ENCODE peak calls at places on chromosomes 5 and 9, in four cellular contexts. One of them, this sample, is unnamed.

GRCh38 chr5:168611163-168611562 is 32.0 kb upstream of the PANK3 start:
- DNase-seq in memory B cell: no peak
- DNase-seq in activated CD4-positive, alpha-beta T cell treated with anti-CD3 and anti-CD28 coated beads, Interleukin-2, amount 50 U/mL, for 1 hour: no peak
- DNase-seq in stimulated activated naive CD8-positive, alpha-beta T cell treated with anti-CD3 and anti-CD28 coated beads, Interleukin-15, Interleukin-2, amounts not matched to agents 100 U/mL and 50 U/mL, for 24 hours: no peak
- DNase-seq in this sample: no peak

GRCh38 chr9:27836661-27837401 is 263.6 kb upstream of the C9orf72 start:
- DNase-seq in memory B cell: no peak
- DNase-seq in activated CD4-positive, alpha-beta T cell treated with anti-CD3 and anti-CD28 coated beads, Interleukin-2, amount 50 U/mL, for 1 hour: no peak
- DNase-seq in stimulated activated naive CD8-positive, alpha-beta T cell treated with anti-CD3 and anti-CD28 coated beads, Interleukin-15, Interleukin-2, amounts not matched to agents 100 U/mL and 50 U/mL, for 24 hours: no peak
- DNase-seq in this sample: no peak

GRCh38 chr5:135243194-135244191 is 155.5 kb downstream of the MACROH2A1 start:
- DNase-seq in memory B cell: no peak
- DNase-seq in activated CD4-positive, alpha-beta T cell treated with anti-CD3 and anti-CD28 coated beads, Interleukin-2, amount 50 U/mL, for 1 hour: no peak
- DNase-seq in stimulated activated naive CD8-positive, alpha-beta T cell treated with anti-CD3 and anti-CD28 coated beads, Interleukin-15, Interleukin-2, amounts not matched to agents 100 U/mL and 50 U/mL, for 24 hours: no peak
- DNase-seq in this sample: no peak

GRCh38 chr5:139648205-139649081 is at the start of gene CXXC5:
- DNase-seq in memory B cell: peak
- DNase-seq in activated CD4-positive, alpha-beta T cell treated with anti-CD3 and anti-CD28 coated beads, Interleukin-2, amount 50 U/mL, for 1 hour: peak
- DNase-seq in stimulated activated naive CD8-positive, alpha-beta T cell treated with anti-CD3 and anti-CD28 coated beads, Interleukin-15, Interleukin-2, amounts not matched to agents 100 U/mL and 50 U/mL, for 24 hours: peak
- DNase-seq in this sample: no peak

GRCh38 chr5:17105744-17106450 is 111.5 kb upstream of the BASP1 start:
- DNase-seq in memory B cell: no peak
- DNase-seq in activated CD4-positive, alpha-beta T cell treated with anti-CD3 and anti-CD28 coated beads, Interleukin-2, amount 50 U/mL, for 1 hour: no peak
- DNase-seq in stimulated activated naive CD8-positive, alpha-beta T cell treated with anti-CD3 and anti-CD28 coated beads, Interleukin-15, Interleukin-2, amounts not matched to agents 100 U/mL and 50 U/mL, for 24 hours: no peak
- DNase-seq in this sample: no peak

GRCh38 chr9:1362845-1363244 is 312.7 kb downstream of the DMRT2 start:
- DNase-seq in memory B cell: no peak
- DNase-seq in activated CD4-positive, alpha-beta T cell treated with anti-CD3 and anti-CD28 coated beads, Interleukin-2, amount 50 U/mL, for 1 hour: no peak
- DNase-seq in stimulated activated naive CD8-positive, alpha-beta T cell treated with anti-CD3 and anti-CD28 coated beads, Interleukin-15, Interleukin-2, amounts not matched to agents 100 U/mL and 50 U/mL, for 24 hours: no peak
- DNase-seq in this sample: no peak

GRCh38 chr9:124255222-124255621 is 2.5 kb upstream of the NEK6 start:
- DNase-seq in memory B cell: no peak
- DNase-seq in activated CD4-positive, alpha-beta T cell treated with anti-CD3 and anti-CD28 coated beads, Interleukin-2, amount 50 U/mL, for 1 hour: no peak
- DNase-seq in stimulated activated naive CD8-positive, alpha-beta T cell treated with anti-CD3 and anti-CD28 coated beads, Interleukin-15, Interleukin-2, amounts not matched to agents 100 U/mL and 50 U/mL, for 24 hours: no peak
- DNase-seq in this sample: no peak

GRCh38 chr5:176870110-176870591 is 29.0 kb downstream of the HK3 start:
- DNase-seq in memory B cell: no peak
- DNase-seq in activated CD4-positive, alpha-beta T cell treated with anti-CD3 and anti-CD28 coated beads, Interleukin-2, amount 50 U/mL, for 1 hour: no peak
- DNase-seq in stimulated activated naive CD8-positive, alpha-beta T cell treated with anti-CD3 and anti-CD28 coated beads, Interleukin-15, Interleukin-2, amounts not matched to agents 100 U/mL and 50 U/mL, for 24 hours: no peak
- DNase-seq in this sample: no peak

GRCh38 chr9:4826417-4827166 is 33.8 kb downstream of the RCL1 start:
- DNase-seq in memory B cell: no peak
- DNase-seq in activated CD4-positive, alpha-beta T cell treated with anti-CD3 and anti-CD28 coated beads, Interleukin-2, amount 50 U/mL, for 1 hour: no peak
- DNase-seq in stimulated activated naive CD8-positive, alpha-beta T cell treated with anti-CD3 and anti-CD28 coated beads, Interleukin-15, Interleukin-2, amounts not matched to agents 100 U/mL and 50 U/mL, for 24 hours: no peak
- DNase-seq in this sample: no peak

GRCh38 chr5:86909461-86909881 is 291.7 kb downstream of the COX7C start:
- DNase-seq in memory B cell: no peak
- DNase-seq in activated CD4-positive, alpha-beta T cell treated with anti-CD3 and anti-CD28 coated beads, Interleukin-2, amount 50 U/mL, for 1 hour: no peak
- DNase-seq in stimulated activated naive CD8-positive, alpha-beta T cell treated with anti-CD3 and anti-CD28 coated beads, Interleukin-15, Interleukin-2, amounts not matched to agents 100 U/mL and 50 U/mL, for 24 hours: no peak
- DNase-seq in this sample: peak

GRCh38 chr5:54309751-54310432 is 481 bp downstream of the ARL15 start:
- DNase-seq in memory B cell: no peak
- DNase-seq in activated CD4-positive, alpha-beta T cell treated with anti-CD3 and anti-CD28 coated beads, Interleukin-2, amount 50 U/mL, for 1 hour: peak
- DNase-seq in stimulated activated naive CD8-positive, alpha-beta T cell treated with anti-CD3 and anti-CD28 coated beads, Interleukin-15, Interleukin-2, amounts not matched to agents 100 U/mL and 50 U/mL, for 24 hours: peak
- DNase-seq in this sample: no peak

GRCh38 chr5:133356386-133357331 is 255.7 kb downstream of the FSTL4 start:
- DNase-seq in memory B cell: no peak
- DNase-seq in activated CD4-positive, alpha-beta T cell treated with anti-CD3 and anti-CD28 coated beads, Interleukin-2, amount 50 U/mL, for 1 hour: no peak
- DNase-seq in stimulated activated naive CD8-positive, alpha-beta T cell treated with anti-CD3 and anti-CD28 coated beads, Interleukin-15, Interleukin-2, amounts not matched to agents 100 U/mL and 50 U/mL, for 24 hours: no peak
- DNase-seq in this sample: no peak

GRCh38 chr9:87119328-87119881 is 172.1 kb upstream of the GAS1 start:
- DNase-seq in memory B cell: no peak
- DNase-seq in activated CD4-positive, alpha-beta T cell treated with anti-CD3 and anti-CD28 coated beads, Interleukin-2, amount 50 U/mL, for 1 hour: no peak
- DNase-seq in stimulated activated naive CD8-positive, alpha-beta T cell treated with anti-CD3 and anti-CD28 coated beads, Interleukin-15, Interleukin-2, amounts not matched to agents 100 U/mL and 50 U/mL, for 24 hours: no peak
- DNase-seq in this sample: no peak

GRCh38 chr5:111511174-111512025 is 935 bp downstream of the STARD4 start:
- DNase-seq in memory B cell: no peak
- DNase-seq in activated CD4-positive, alpha-beta T cell treated with anti-CD3 and anti-CD28 coated beads, Interleukin-2, amount 50 U/mL, for 1 hour: no peak
- DNase-seq in stimulated activated naive CD8-positive, alpha-beta T cell treated with anti-CD3 and anti-CD28 coated beads, Interleukin-15, Interleukin-2, amounts not matched to agents 100 U/mL and 50 U/mL, for 24 hours: peak
- DNase-seq in this sample: no peak

GRCh38 chr5:97538916-97539315 is 355.9 kb upstream of the RIOK2 start:
- DNase-seq in memory B cell: no peak
- DNase-seq in activated CD4-positive, alpha-beta T cell treated with anti-CD3 and anti-CD28 coated beads, Interleukin-2, amount 50 U/mL, for 1 hour: no peak
- DNase-seq in stimulated activated naive CD8-positive, alpha-beta T cell treated with anti-CD3 and anti-CD28 coated beads, Interleukin-15, Interleukin-2, amounts not matched to agents 100 U/mL and 50 U/mL, for 24 hours: no peak
- DNase-seq in this sample: no peak

GRCh38 chr5:158814521-158814920 is 285.2 kb downstream of the EBF1 start:
- DNase-seq in memory B cell: no peak
- DNase-seq in activated CD4-positive, alpha-beta T cell treated with anti-CD3 and anti-CD28 coated beads, Interleukin-2, amount 50 U/mL, for 1 hour: no peak
- DNase-seq in stimulated activated naive CD8-positive, alpha-beta T cell treated with anti-CD3 and anti-CD28 coated beads, Interleukin-15, Interleukin-2, amounts not matched to agents 100 U/mL and 50 U/mL, for 24 hours: no peak
- DNase-seq in this sample: no peak

GRCh38 chr9:79611091-79611614 is 39.4 kb downstream of the TLE4 start:
- DNase-seq in memory B cell: no peak
- DNase-seq in activated CD4-positive, alpha-beta T cell treated with anti-CD3 and anti-CD28 coated beads, Interleukin-2, amount 50 U/mL, for 1 hour: no peak
- DNase-seq in stimulated activated naive CD8-positive, alpha-beta T cell treated with anti-CD3 and anti-CD28 coated beads, Interleukin-15, Interleukin-2, amounts not matched to agents 100 U/mL and 50 U/mL, for 24 hours: no peak
- DNase-seq in this sample: no peak

GRCh38 chr9:108515856-108516255 is 339.9 kb downstream of the ACTL7B start:
- DNase-seq in memory B cell: no peak
- DNase-seq in activated CD4-positive, alpha-beta T cell treated with anti-CD3 and anti-CD28 coated beads, Interleukin-2, amount 50 U/mL, for 1 hour: no peak
- DNase-seq in stimulated activated naive CD8-positive, alpha-beta T cell treated with anti-CD3 and anti-CD28 coated beads, Interleukin-15, Interleukin-2, amounts not matched to agents 100 U/mL and 50 U/mL, for 24 hours: no peak
- DNase-seq in this sample: no peak

GRCh38 chr5:73022480-73023169 is 66.8 kb downstream of the FCHO2 start:
- DNase-seq in memory B cell: no peak
- DNase-seq in activated CD4-positive, alpha-beta T cell treated with anti-CD3 and anti-CD28 coated beads, Interleukin-2, amount 50 U/mL, for 1 hour: no peak
- DNase-seq in stimulated activated naive CD8-positive, alpha-beta T cell treated with anti-CD3 and anti-CD28 coated beads, Interleukin-15, Interleukin-2, amounts not matched to agents 100 U/mL and 50 U/mL, for 24 hours: no peak
- DNase-seq in this sample: no peak

GRCh38 chr5:95555553-95555952 is 652 bp downstream of the ARSK start:
- DNase-seq in memory B cell: no peak
- DNase-seq in activated CD4-positive, alpha-beta T cell treated with anti-CD3 and anti-CD28 coated beads, Interleukin-2, amount 50 U/mL, for 1 hour: no peak
- DNase-seq in stimulated activated naive CD8-positive, alpha-beta T cell treated with anti-CD3 and anti-CD28 coated beads, Interleukin-15, Interleukin-2, amounts not matched to agents 100 U/mL and 50 U/mL, for 24 hours: no peak
- DNase-seq in this sample: no peak

GRCh38 chr9:115374724-115375268 is 256.8 kb upstream of the TNC start:
- DNase-seq in memory B cell: no peak
- DNase-seq in activated CD4-positive, alpha-beta T cell treated with anti-CD3 and anti-CD28 coated beads, Interleukin-2, amount 50 U/mL, for 1 hour: no peak
- DNase-seq in stimulated activated naive CD8-positive, alpha-beta T cell treated with anti-CD3 and anti-CD28 coated beads, Interleukin-15, Interleukin-2, amounts not matched to agents 100 U/mL and 50 U/mL, for 24 hours: no peak
- DNase-seq in this sample: no peak

GRCh38 chr9:123453904-123454321 is 97.9 kb downstream of the CRB2 start:
- DNase-seq in memory B cell: no peak
- DNase-seq in activated CD4-positive, alpha-beta T cell treated with anti-CD3 and anti-CD28 coated beads, Interleukin-2, amount 50 U/mL, for 1 hour: no peak
- DNase-seq in stimulated activated naive CD8-positive, alpha-beta T cell treated with anti-CD3 and anti-CD28 coated beads, Interleukin-15, Interleukin-2, amounts not matched to agents 100 U/mL and 50 U/mL, for 24 hours: no peak
- DNase-seq in this sample: no peak

GRCh38 chr5:155189981-155190380 is 176.4 kb downstream of the KIF4B start:
- DNase-seq in memory B cell: no peak
- DNase-seq in activated CD4-positive, alpha-beta T cell treated with anti-CD3 and anti-CD28 coated beads, Interleukin-2, amount 50 U/mL, for 1 hour: no peak
- DNase-seq in stimulated activated naive CD8-positive, alpha-beta T cell treated with anti-CD3 and anti-CD28 coated beads, Interleukin-15, Interleukin-2, amounts not matched to agents 100 U/mL and 50 U/mL, for 24 hours: no peak
- DNase-seq in this sample: peak

GRCh38 chr9:137407590-137408300 is 15.2 kb downstream of the EXD3 start:
- DNase-seq in memory B cell: no peak
- DNase-seq in activated CD4-positive, alpha-beta T cell treated with anti-CD3 and anti-CD28 coated beads, Interleukin-2, amount 50 U/mL, for 1 hour: no peak
- DNase-seq in stimulated activated naive CD8-positive, alpha-beta T cell treated with anti-CD3 and anti-CD28 coated beads, Interleukin-15, Interleukin-2, amounts not matched to agents 100 U/mL and 50 U/mL, for 24 hours: no peak
- DNase-seq in this sample: no peak

GRCh38 chr5:103840600-103840999 is 278.0 kb upstream of the NUDT12 start:
- DNase-seq in memory B cell: no peak
- DNase-seq in activated CD4-positive, alpha-beta T cell treated with anti-CD3 and anti-CD28 coated beads, Interleukin-2, amount 50 U/mL, for 1 hour: no peak
- DNase-seq in stimulated activated naive CD8-positive, alpha-beta T cell treated with anti-CD3 and anti-CD28 coated beads, Interleukin-15, Interleukin-2, amounts not matched to agents 100 U/mL and 50 U/mL, for 24 hours: no peak
- DNase-seq in this sample: no peak

GRCh38 chr5:57221049-57221568 is 47.2 kb downstream of the GPBP1 start:
- DNase-seq in memory B cell: peak
- DNase-seq in activated CD4-positive, alpha-beta T cell treated with anti-CD3 and anti-CD28 coated beads, Interleukin-2, amount 50 U/mL, for 1 hour: no peak
- DNase-seq in stimulated activated naive CD8-positive, alpha-beta T cell treated with anti-CD3 and anti-CD28 coated beads, Interleukin-15, Interleukin-2, amounts not matched to agents 100 U/mL and 50 U/mL, for 24 hours: no peak
- DNase-seq in this sample: no peak

GRCh38 chr5:73201547-73202513 is 28.8 kb downstream of the TMEM174 start:
- DNase-seq in memory B cell: peak
- DNase-seq in activated CD4-positive, alpha-beta T cell treated with anti-CD3 and anti-CD28 coated beads, Interleukin-2, amount 50 U/mL, for 1 hour: peak
- DNase-seq in stimulated activated naive CD8-positive, alpha-beta T cell treated with anti-CD3 and anti-CD28 coated beads, Interleukin-15, Interleukin-2, amounts not matched to agents 100 U/mL and 50 U/mL, for 24 hours: peak
- DNase-seq in this sample: peak

GRCh38 chr9:127921592-127922120 is 4.8 kb upstream of the ST6GALNAC4 start:
- DNase-seq in memory B cell: peak
- DNase-seq in activated CD4-positive, alpha-beta T cell treated with anti-CD3 and anti-CD28 coated beads, Interleukin-2, amount 50 U/mL, for 1 hour: peak
- DNase-seq in stimulated activated naive CD8-positive, alpha-beta T cell treated with anti-CD3 and anti-CD28 coated beads, Interleukin-15, Interleukin-2, amounts not matched to agents 100 U/mL and 50 U/mL, for 24 hours: peak
- DNase-seq in this sample: no peak

GRCh38 chr5:89595065-89595464 is 712.1 kb upstream of the MEF2C start:
- DNase-seq in memory B cell: no peak
- DNase-seq in activated CD4-positive, alpha-beta T cell treated with anti-CD3 and anti-CD28 coated beads, Interleukin-2, amount 50 U/mL, for 1 hour: no peak
- DNase-seq in stimulated activated naive CD8-positive, alpha-beta T cell treated with anti-CD3 and anti-CD28 coated beads, Interleukin-15, Interleukin-2, amounts not matched to agents 100 U/mL and 50 U/mL, for 24 hours: no peak
- DNase-seq in this sample: no peak

GRCh38 chr5:173452506-173452905 is 124.3 kb upstream of the STC2 start:
- DNase-seq in memory B cell: no peak
- DNase-seq in activated CD4-positive, alpha-beta T cell treated with anti-CD3 and anti-CD28 coated beads, Interleukin-2, amount 50 U/mL, for 1 hour: no peak
- DNase-seq in stimulated activated naive CD8-positive, alpha-beta T cell treated with anti-CD3 and anti-CD28 coated beads, Interleukin-15, Interleukin-2, amounts not matched to agents 100 U/mL and 50 U/mL, for 24 hours: no peak
- DNase-seq in this sample: no peak

GRCh38 chr9:134662143-134662876 is 20.7 kb downstream of the COL5A1 start:
- DNase-seq in memory B cell: no peak
- DNase-seq in activated CD4-positive, alpha-beta T cell treated with anti-CD3 and anti-CD28 coated beads, Interleukin-2, amount 50 U/mL, for 1 hour: no peak
- DNase-seq in stimulated activated naive CD8-positive, alpha-beta T cell treated with anti-CD3 and anti-CD28 coated beads, Interleukin-15, Interleukin-2, amounts not matched to agents 100 U/mL and 50 U/mL, for 24 hours: no peak
- DNase-seq in this sample: no peak

GRCh38 chr9:79574716-79575242 is 3.0 kb downstream of the TLE4 start:
- DNase-seq in memory B cell: no peak
- DNase-seq in activated CD4-positive, alpha-beta T cell treated with anti-CD3 and anti-CD28 coated beads, Interleukin-2, amount 50 U/mL, for 1 hour: no peak
- DNase-seq in stimulated activated naive CD8-positive, alpha-beta T cell treated with anti-CD3 and anti-CD28 coated beads, Interleukin-15, Interleukin-2, amounts not matched to agents 100 U/mL and 50 U/mL, for 24 hours: no peak
- DNase-seq in this sample: no peak

GRCh38 chr5:144036476-144036875 is 134.0 kb downstream of the YIPF5 start:
- DNase-seq in memory B cell: no peak
- DNase-seq in activated CD4-positive, alpha-beta T cell treated with anti-CD3 and anti-CD28 coated beads, Interleukin-2, amount 50 U/mL, for 1 hour: no peak
- DNase-seq in stimulated activated naive CD8-positive, alpha-beta T cell treated with anti-CD3 and anti-CD28 coated beads, Interleukin-15, Interleukin-2, amounts not matched to agents 100 U/mL and 50 U/mL, for 24 hours: no peak
- DNase-seq in this sample: no peak

GRCh38 chr9:18138676-18139075 is 335.3 kb upstream of the ADAMTSL1 start:
- DNase-seq in memory B cell: no peak
- DNase-seq in activated CD4-positive, alpha-beta T cell treated with anti-CD3 and anti-CD28 coated beads, Interleukin-2, amount 50 U/mL, for 1 hour: no peak
- DNase-seq in stimulated activated naive CD8-positive, alpha-beta T cell treated with anti-CD3 and anti-CD28 coated beads, Interleukin-15, Interleukin-2, amounts not matched to agents 100 U/mL and 50 U/mL, for 24 hours: no peak
- DNase-seq in this sample: no peak

This sample was measured in NCI-H1048.